ENCODE peak calls at places on chromosomes 16 and 17, in eight cellular contexts. L is colonic mucosa, X is MG63, C is transverse colon, G is skeletal muscle cell, M is uterus, N is BJ, I is mammary epithelial cell. B is an unnamed sample.

GRCh38 chr17:78374631-78375274 is 3.7 kb upstream of the PGS1 start:
- DNase-seq in L (no peak), N (no peak), X (peak), C (no peak), M (no peak), I (no peak), G (peak), B (peak)

GRCh38 chr17:36092228-36092627 is 2.3 kb upstream of the CCL3 start:
- DNase-seq in N (no peak), X (no peak), I (no peak), M (no peak), L (no peak), C (no peak), G (no peak), B (no peak)

GRCh38 chr16:86901483-86901882 is 323.1 kb downstream of the FOXL1 start:
- DNase-seq in N (no peak), C (no peak), G (no peak), X (no peak), M (no peak), L (no peak), I (peak), B (no peak)

GRCh38 chr16:69927056-69927757 is 23.9 kb upstream of the CLEC18A start:
- DNase-seq in X (peak), G (peak), C (no peak), I (no peak), L (no peak), N (no peak), M (peak), B (peak)

GRCh38 chr16:81929841-81930240 is 81.4 kb downstream of the SDR42E1 start:
- DNase-seq in C (no peak), L (no peak), N (no peak), M (no peak), I (no peak), G (no peak), X (no peak), B (no peak)

GRCh38 chr17:18381158-18381952 is 3.8 kb downstream of the EVPLL start:
- DNase-seq in C (no peak), M (no peak), I (no peak), N (no peak), X (no peak), L (no peak), G (no peak), B (no peak)

GRCh38 chr17:15169676-15170075 is 95.5 kb downstream of the PMP22 start:
- DNase-seq in L (no peak), M (no peak), X (peak), C (no peak), I (peak), G (peak), N (peak), B (no peak)

GRCh38 chr16:75063549-75064082 is 53.0 kb downstream of the LDHD start:
- DNase-seq in N (no peak), C (no peak), G (no peak), X (no peak), M (no peak), L (no peak), I (no peak), B (no peak)

GRCh38 chr17:32161506-32162365 is 19.4 kb downstream of the RHOT1 start:
- DNase-seq in M (no peak), L (no peak), X (peak), N (peak), I (peak), G (peak), C (peak), B (peak)

GRCh38 chr16:66919569-66920472 is 1.1 kb upstream of the CDH16 start:
- DNase-seq in X (no peak), G (no peak), C (no peak), M (no peak), L (no peak), I (no peak), N (no peak), B (no peak)

GRCh38 chr17:17481860-17482259 is 5.1 kb downstream of the MED9 start:
- DNase-seq in G (no peak), I (no peak), M (no peak), L (no peak), C (no peak), X (no peak), N (no peak), B (no peak)

GRCh38 chr17:10737168-10737622 is 7.4 kb upstream of the TMEM220 start:
- DNase-seq in M (peak), X (peak), C (peak), L (peak), I (peak), G (peak), N (no peak), B (peak)

GRCh38 chr17:17127730-17128291 is 78.3 kb downstream of the PLD6 start:
- DNase-seq in C (no peak), M (no peak), L (no peak), X (peak), I (no peak), G (no peak), N (no peak), B (no peak)

GRCh38 chr16:2520784-2521577 is 810 bp downstream of the AMDHD2 start:
- DNase-seq in X (no peak), G (no peak), C (peak), I (no peak), L (no peak), M (no peak), N (no peak), B (no peak)

GRCh38 chr17:29295420-29295819 is 1.5 kb upstream of the NUFIP2 start:
- DNase-seq in X (no peak), M (no peak), C (no peak), I (no peak), N (no peak), L (no peak), G (no peak), B (no peak)

GRCh38 chr16:10983175-10983558 is 38.8 kb downstream of the CLEC16A start:
- DNase-seq in G (no peak), I (no peak), L (peak), X (no peak), N (no peak), C (peak), M (no peak), B (no peak)

GRCh38 chr17:68580236-68580903 is 20.8 kb downstream of the FAM20A start:
- DNase-seq in C (no peak), G (peak), N (peak), I (no peak), L (no peak), X (peak), M (peak), B (no peak)

GRCh38 chr17:68489919-68490318 is 22.3 kb upstream of the PRKAR1A start:
- DNase-seq in M (no peak), G (no peak), X (peak), L (no peak), C (no peak), N (no peak), I (no peak), B (no peak)

GRCh38 chr17:17155568-17155967 is 50.6 kb downstream of the PLD6 start:
- DNase-seq in M (no peak), X (peak), L (no peak), C (no peak), I (no peak), N (no peak), G (no peak), B (no peak)

GRCh38 chr17:18997650-18998196 is 6.8 kb downstream of the FAM83G start:
- DNase-seq in M (no peak), C (no peak), G (no peak), I (no peak), X (no peak), L (no peak), N (no peak), B (no peak)

GRCh38 chr16:23064642-23065041 is 84.6 kb downstream of the USP31 start:
- DNase-seq in L (no peak), N (no peak), G (peak), I (no peak), C (no peak), X (no peak), M (no peak), B (no peak)

GRCh38 chr17:72657467-72658317 is 434.8 kb downstream of the SLC39A11 start:
- DNase-seq in C (no peak), I (peak), N (no peak), M (no peak), L (peak), G (no peak), X (peak), B (no peak)

GRCh38 chr17:35842239-35842638 is 26.5 kb downstream of the HEATR9 start:
- DNase-seq in G (no peak), L (no peak), N (no peak), I (no peak), X (no peak), C (no peak), M (no peak), B (no peak)

GRCh38 chr16:35881654-35882053 is 2422.2 kb downstream of the TP53TG3F start:
- DNase-seq in G (no peak), N (no peak), M (no peak), C (no peak), X (no peak), I (no peak), L (no peak), B (no peak)

GRCh38 chr17:78805301-78805700 is 23.2 kb upstream of the CYTH1 start:
- DNase-seq in G (no peak), N (no peak), I (no peak), M (no peak), X (no peak), C (peak), L (no peak), B (no peak)

GRCh38 chr16:4306439-4307214 is 9.2 kb upstream of the GLIS2 start:
- DNase-seq in M (no peak), L (peak), X (no peak), C (no peak), G (no peak), I (no peak), N (no peak), B (no peak)

GRCh38 chr16:87918314-87918713 is 18.0 kb downstream of the CA5A start:
- DNase-seq in G (no peak), N (no peak), C (no peak), X (peak), I (no peak), M (peak), L (no peak), B (no peak)

GRCh38 chr17:29126268-29126923 is 53.8 kb downstream of the MYO18A start:
- DNase-seq in C (no peak), N (no peak), X (no peak), M (no peak), I (no peak), G (no peak), L (no peak), B (no peak)

GRCh38 chr17:79852748-79853147 is 13.5 kb upstream of the CBX4 start:
- DNase-seq in N (no peak), G (no peak), M (no peak), C (peak), I (peak), L (no peak), X (no peak), B (peak)

GRCh38 chr17:29683481-29683880 is 60.8 kb upstream of the CORO6 start:
- DNase-seq in G (no peak), N (no peak), C (no peak), I (no peak), X (no peak), L (no peak), M (no peak), B (no peak)

DNA sequence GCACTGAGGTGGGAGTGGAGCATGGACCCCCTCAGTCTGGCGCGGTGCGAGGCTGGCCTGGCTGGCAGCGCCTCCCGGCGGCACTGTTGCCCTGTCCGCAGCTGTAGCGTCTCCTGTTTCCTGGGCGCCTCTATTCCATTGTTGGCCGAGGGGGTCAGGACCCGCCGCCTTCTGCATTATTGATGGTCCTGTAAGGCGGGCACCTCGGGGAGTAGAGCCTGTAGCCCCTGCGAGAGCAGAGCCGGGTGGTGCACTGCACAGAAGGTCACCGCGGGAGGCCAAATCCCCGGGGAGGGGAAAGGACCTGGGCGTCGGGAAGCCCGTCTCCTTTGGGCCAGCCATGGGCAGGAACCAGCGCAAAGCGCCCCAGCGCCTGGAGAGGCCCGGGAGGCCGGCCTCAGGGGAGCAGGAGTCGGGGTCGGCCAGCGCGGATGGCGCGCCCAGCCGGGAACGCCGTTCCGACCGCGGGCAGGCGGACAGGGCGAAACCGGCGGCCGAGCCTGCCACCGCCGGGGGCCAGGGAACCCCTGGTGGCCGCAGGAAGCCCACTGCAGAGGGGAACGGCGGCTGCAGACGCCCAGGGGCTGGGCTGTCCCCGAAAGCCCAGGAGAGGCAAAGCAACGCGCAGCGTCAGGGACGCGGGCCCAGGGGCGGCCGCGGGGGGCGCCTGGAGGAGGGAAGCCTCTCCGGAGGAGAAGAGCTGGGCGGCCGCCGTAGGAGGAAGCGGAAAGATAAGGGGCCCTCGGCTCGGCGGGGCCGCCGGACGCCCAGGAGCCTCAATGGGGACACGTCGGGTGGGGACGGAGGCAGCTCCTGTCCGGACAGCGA is at the start of gene MYO15B:
- DNase-seq in G (no peak), N (no peak), L (peak), M (peak), X (no peak), I (no peak), C (peak), B (no peak)
- H3K4me3 ChIP-seq in G (peak), N (peak), L (peak), M (peak), X (peak), I (no peak), C (peak), B (peak)

DNA sequence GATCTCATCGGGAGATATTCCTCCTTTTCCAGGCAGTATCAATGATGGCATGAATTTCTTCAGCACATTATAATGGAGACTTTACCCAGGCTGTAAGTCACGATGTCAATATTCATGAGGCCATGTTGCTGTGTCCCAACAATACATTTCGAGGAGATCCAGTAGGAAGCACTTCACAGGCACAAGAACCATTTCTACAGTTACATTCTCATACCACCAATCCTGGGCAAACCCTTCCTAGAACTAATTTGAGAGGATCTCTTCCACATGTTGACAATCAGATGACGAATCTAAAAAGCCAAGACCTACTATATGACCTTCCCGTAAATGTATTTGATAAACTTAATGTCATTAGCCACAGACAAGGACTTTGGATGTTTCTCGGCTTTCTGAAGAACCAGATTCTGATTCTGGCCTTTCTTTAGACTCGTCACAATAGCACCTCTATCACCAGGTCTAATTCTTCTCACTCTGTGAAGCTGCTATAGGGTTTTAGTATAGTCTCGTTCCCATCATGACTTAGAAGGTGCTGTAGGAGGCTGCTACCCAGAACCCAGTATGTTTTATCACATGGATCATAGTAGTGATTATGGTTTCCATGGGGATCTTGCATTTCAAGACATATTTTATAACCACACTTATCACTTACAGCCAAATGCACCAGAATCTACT is 40.2 kb downstream of the C16orf87 start:
- DNase-seq in X (no peak), I (no peak), L (no peak), N (no peak), M (no peak), C (no peak), G (no peak), B (no peak)
- H3K4me3 ChIP-seq in X (no peak), I (no peak), L (no peak), N (peak), M (no peak), C (no peak), G (peak), B (peak)

DNA sequence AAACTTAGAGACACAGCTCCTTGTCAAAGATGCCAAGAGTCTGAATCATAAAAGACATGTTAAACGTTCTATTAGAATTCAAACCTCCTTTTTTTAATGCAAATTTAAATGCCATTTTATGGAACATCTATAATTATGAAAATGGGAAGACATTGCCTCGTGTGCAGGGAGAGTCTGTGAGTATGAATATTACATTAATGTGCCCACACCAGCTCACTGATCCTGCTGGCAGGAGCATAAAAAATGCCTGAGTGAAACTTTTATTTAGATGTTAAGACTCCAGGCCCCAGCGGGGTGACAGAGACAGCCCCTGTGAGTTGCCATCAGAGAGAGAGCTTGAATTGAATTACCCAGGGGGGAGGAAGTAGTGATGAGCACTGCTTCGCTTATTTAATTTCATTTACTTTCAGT is 84.8 kb downstream of the SNX11 start:
- DNase-seq in G (no peak), I (no peak), L (no peak), N (no peak), X (no peak), M (no peak), C (no peak), B (no peak)
- H3K4me3 ChIP-seq in G (no peak), I (no peak), L (no peak), N (no peak), X (no peak), M (no peak), C (no peak), B (no peak)

GRCh38 chr16:84600343-84601229 is 17.3 kb downstream of the COTL1 start:
- DNase-seq in M (no peak), X (no peak), C (no peak), I (no peak), G (no peak), L (no peak), N (no peak), B (no peak)
- H3K4me3 ChIP-seq in M (no peak), X (no peak), C (no peak), I (no peak), G (no peak), L (no peak), N (no peak), B (no peak)

GRCh38 chr16:56616608-56617211 is 8.3 kb downstream of the MT2A start:
- DNase-seq in I (no peak), M (no peak), C (no peak), G (no peak), N (no peak), L (no peak), X (no peak), B (no peak)
- H3K4me3 ChIP-seq in I (no peak), M (peak), C (peak), G (peak), N (peak), L (peak), X (peak), B (peak)

B was measured in astrocyte of the cerebellum.